ENCODE peak calls at places on chromosome 6, in six cellular contexts. H, X, P, W, D and C are unnamed samples.

GRCh38 chr6:158009935-158010585 is 28.4 kb downstream of the SYNJ2 start:
- DNase-seq in W (no peak), P (no peak), H (no peak), X (no peak), D (no peak), C (no peak)

GRCh38 chr6:158536891-158537798 is 22.7 kb upstream of the TMEM181 start:
- DNase-seq in D (peak), H (no peak), W (peak), X (peak), P (no peak), C (no peak)

GRCh38 chr6:31079656-31080261 is 32.6 kb downstream of the C6orf15 start:
- DNase-seq in W (peak), P (no peak), D (peak), H (peak), X (peak), C (peak)

GRCh38 chr6:81838031-81838430 is 85.5 kb upstream of the TENT5A start:
- DNase-seq in H (no peak), P (no peak), W (no peak), D (no peak), X (no peak), C (no peak)

GRCh38 chr6:345747-346388 is 45.7 kb upstream of the IRF4 start:
- DNase-seq in W (no peak), D (no peak), H (no peak), P (no peak), X (peak), C (no peak)

GRCh38 chr6:36118550-36119107 is 11.7 kb upstream of the MAPK13 start:
- DNase-seq in D (no peak), H (peak), W (no peak), X (no peak), P (no peak), C (peak)

GRCh38 chr6:48757661-48758060 is 646.7 kb upstream of the PTCHD4 start:
- DNase-seq in X (no peak), D (no peak), W (no peak), P (no peak), H (no peak), C (no peak)

GRCh38 chr6:36713846-36714245 is 16.2 kb downstream of the RAB44 start:
- DNase-seq in H (no peak), D (no peak), W (no peak), P (no peak), X (no peak), C (no peak)

GRCh38 chr6:19269341-19269898 is 567.8 kb upstream of the ID4 start:
- DNase-seq in W (no peak), D (no peak), P (no peak), X (no peak), H (no peak), C (no peak)

GRCh38 chr6:136696783-136697364 is 95.4 kb downstream of the MAP3K5 start:
- DNase-seq in W (no peak), H (no peak), P (no peak), X (no peak), D (no peak), C (no peak)

GRCh38 chr6:162371133-162371532 is 356.4 kb downstream of the PRKN start:
- DNase-seq in D (no peak), H (no peak), X (no peak), W (no peak), P (no peak), C (no peak)

GRCh38 chr6:47780510-47781356 is 1.1 kb upstream of the OPN5 start:
- DNase-seq in H (no peak), P (peak), W (peak), X (peak), D (peak), C (no peak)